ENCODE peak calls at places on chromosomes 7 and 10, in nine cellular contexts. O is right cardiac atrium; C is Peyer's patch; P is CD4-positive, alpha-beta memory T cell; I is fibroblast of lung; U is CD8-positive, alpha-beta T cell; J is lung; W is brain microvascular endothelial cell; T is cardiac fibroblast. V is an unnamed sample.

GRCh38 chr7:463362-464176 is 56.1 kb downstream of the PDGFA start:
- DNase-seq in O (no peak), I (no peak), W (no peak), P (no peak), T (no peak), J (no peak), C (peak), U (no peak), V (no peak)

GRCh38 chr10:79129361-79129997 is 60.7 kb downstream of the ZMIZ1 start:
- DNase-seq in O (peak), U (no peak), P (no peak), J (no peak), W (peak), T (peak), C (no peak), I (peak), V (no peak)

GRCh38 chr7:3000566-3000965 is 43.1 kb downstream of the CARD11 start:
- DNase-seq in O (no peak), C (no peak), T (no peak), I (no peak), W (no peak), J (no peak), P (no peak), U (no peak), V (no peak)

GRCh38 chr7:21028990-21029337 is 242.3 kb upstream of the SP8 start:
- DNase-seq in O (no peak), C (no peak), U (no peak), T (no peak), W (no peak), J (no peak), P (no peak), I (no peak), V (no peak)

GRCh38 chr7:104926189-104926904 is 87.7 kb upstream of the KMT2E start:
- DNase-seq in U (no peak), O (no peak), W (no peak), T (no peak), C (no peak), J (no peak), I (no peak), P (no peak), V (no peak)

GRCh38 chr7:92731327-92732063 is 104.9 kb downstream of the CDK6 start:
- DNase-seq in W (no peak), P (no peak), J (no peak), T (peak), O (no peak), U (no peak), I (peak), C (no peak), V (no peak)

GRCh38 chr7:72925546-72926120 is 738 bp downstream of the POM121 start:
- DNase-seq in W (no peak), C (no peak), I (peak), U (no peak), P (peak), O (no peak), J (no peak), T (peak), V (no peak)

GRCh38 chr10:133242611-133243356 is 5.1 kb downstream of the VENTX start:
- DNase-seq in T (peak), U (no peak), P (no peak), W (no peak), J (no peak), O (no peak), C (no peak), I (no peak), V (no peak)

GRCh38 chr7:35465791-35466336 is 212.0 kb upstream of the TBX20 start:
- DNase-seq in U (no peak), O (peak), W (no peak), I (no peak), T (no peak), C (no peak), J (peak), P (no peak), V (no peak)

GRCh38 chr10:80412521-80412920 is 4.2 kb downstream of the PRXL2A start:
- DNase-seq in T (no peak), P (no peak), J (no peak), U (no peak), W (no peak), C (no peak), O (no peak), I (no peak), V (no peak)

GRCh38 chr10:80414126-80414898 is 6.0 kb downstream of the PRXL2A start:
- DNase-seq in T (no peak), P (no peak), W (no peak), I (no peak), J (no peak), C (no peak), O (no peak), U (no peak), V (no peak)

GRCh38 chr10:80413152-80413996 is 5.0 kb downstream of the PRXL2A start:
- DNase-seq in C (no peak), J (no peak), T (peak), I (peak), O (peak), P (no peak), U (no peak), W (peak), V (no peak)

GRCh38 chr10:80415734-80416281 is 7.5 kb downstream of the PRXL2A start:
- DNase-seq in U (no peak), C (no peak), I (no peak), J (no peak), O (no peak), P (no peak), T (no peak), W (no peak), V (no peak)

GRCh38 chr10:80416401-80417098 is 8.2 kb downstream of the PRXL2A start:
- DNase-seq in J (no peak), O (peak), C (no peak), P (no peak), W (peak), U (no peak), T (peak), I (peak), V (peak)
- H3K4me3 ChIP-seq in J (no peak), O (no peak), C (no peak), P (no peak), W (no peak), U (no peak), T (no peak), I (no peak), V (no peak)

GRCh38 chr10:122164815-122165491 is 106.1 kb upstream of the BTBD16 start:
- DNase-seq in J (no peak), O (no peak), W (no peak), U (no peak), P (no peak), I (no peak), T (no peak), C (no peak), V (no peak)
- H3K4me3 ChIP-seq in J (no peak), O (no peak), W (no peak), U (no peak), P (no peak), I (no peak), T (no peak), C (no peak), V (no peak)

GRCh38 chr10:68135922-68136718 is 26.8 kb downstream of the MYPN start:
- DNase-seq in U (no peak), P (no peak), J (no peak), T (peak), W (peak), I (peak), O (no peak), C (no peak), V (peak)
- H3K4me3 ChIP-seq in U (no peak), P (no peak), J (no peak), T (peak), W (peak), I (no peak), O (no peak), C (no peak), V (no peak)

GRCh38 chr7:41882745-41883527 is 180.0 kb upstream of the INHBA start:
- DNase-seq in P (no peak), T (no peak), I (no peak), O (no peak), C (no peak), W (no peak), U (no peak), J (no peak), V (no peak)
- H3K4me3 ChIP-seq in P (no peak), T (no peak), I (no peak), O (no peak), C (no peak), W (no peak), U (no peak), J (no peak), V (no peak)

GRCh38 chr7:129828078-129828762 is 124.5 kb downstream of the UBE2H start:
- DNase-seq in P (no peak), C (no peak), O (no peak), W (no peak), T (no peak), J (no peak), I (no peak), U (no peak), V (no peak)

GRCh38 chr7:129830949-129831348 is 121.8 kb downstream of the UBE2H start:
- DNase-seq in T (no peak), U (no peak), W (no peak), P (no peak), J (no peak), C (no peak), I (peak), O (no peak), V (no peak)

GRCh38 chr7:129831424-129832058 is 121.2 kb downstream of the UBE2H start:
- DNase-seq in T (peak), U (no peak), J (no peak), I (peak), P (no peak), W (peak), C (no peak), O (no peak), V (peak)

GRCh38 chr7:129828989-129829676 is 123.6 kb downstream of the UBE2H start:
- DNase-seq in U (no peak), O (no peak), T (no peak), P (no peak), J (no peak), W (no peak), I (no peak), C (no peak), V (no peak)

GRCh38 chr7:129829677-129830631 is 122.8 kb downstream of the UBE2H start:
- DNase-seq in P (peak), T (peak), U (peak), C (peak), W (peak), J (peak), I (peak), O (peak), V (peak)
- H3K4me3 ChIP-seq in P (no peak), T (peak), U (no peak), C (no peak), W (peak), J (no peak), I (peak), O (no peak), V (no peak)

GRCh38 chr10:62561151-62561550 is 187.0 kb downstream of the ZNF365 start:
- DNase-seq in C (no peak), P (no peak), T (peak), O (no peak), J (no peak), I (peak), W (no peak), U (no peak), V (no peak)
- H3K4me3 ChIP-seq in C (no peak), P (no peak), T (no peak), O (no peak), J (no peak), I (no peak), W (no peak), U (no peak), V (no peak)

DNA sequence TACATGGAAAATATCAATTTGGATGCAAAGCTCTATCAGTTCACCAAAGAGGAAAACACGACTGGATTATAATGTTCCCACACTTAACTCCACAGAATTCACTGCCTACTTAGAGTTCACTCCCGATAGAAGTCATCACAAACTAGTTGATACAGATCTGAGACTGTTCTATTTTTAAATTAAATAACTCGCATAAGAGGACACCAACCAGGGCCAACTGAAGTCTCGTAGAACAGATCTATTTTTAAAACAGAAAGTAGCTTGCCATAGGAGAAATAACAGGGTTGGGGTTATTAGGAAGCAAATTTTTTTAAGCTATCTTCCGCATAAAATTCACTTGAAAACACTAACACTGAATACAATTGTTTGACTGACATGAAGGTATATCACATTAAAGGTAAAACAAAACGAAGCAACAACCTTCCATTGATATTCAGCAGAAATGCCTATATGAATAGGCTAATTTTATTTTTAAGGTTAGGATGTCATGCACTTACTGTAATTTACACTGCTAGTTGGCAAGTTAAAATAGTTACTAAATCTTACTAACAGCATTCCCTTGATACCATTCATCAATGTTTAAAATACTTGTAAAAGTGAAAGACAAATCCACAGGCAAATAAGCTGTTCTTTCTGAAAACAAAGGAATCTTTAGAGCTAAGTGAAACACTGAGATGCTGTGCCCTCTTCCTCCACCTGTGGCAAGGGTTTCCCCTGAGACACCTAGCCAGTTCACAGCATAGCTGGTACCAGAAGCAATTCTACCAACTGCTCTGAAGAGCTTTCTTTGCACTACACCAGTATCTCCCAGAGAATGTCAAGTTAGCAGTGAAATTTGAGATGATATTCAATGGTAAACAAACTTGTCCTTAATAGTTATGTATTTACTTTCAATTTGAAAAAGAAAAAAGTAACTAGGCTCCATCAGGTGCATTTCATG is 186.7 kb upstream of the ANK3 start:
- DNase-seq in T (no peak), W (no peak), C (no peak), U (no peak), I (no peak), O (no peak), J (no peak), P (no peak), V (no peak)
- H3K4me3 ChIP-seq in T (no peak), W (no peak), C (peak), U (no peak), I (no peak), O (peak), J (no peak), P (no peak), V (no peak)

DNA sequence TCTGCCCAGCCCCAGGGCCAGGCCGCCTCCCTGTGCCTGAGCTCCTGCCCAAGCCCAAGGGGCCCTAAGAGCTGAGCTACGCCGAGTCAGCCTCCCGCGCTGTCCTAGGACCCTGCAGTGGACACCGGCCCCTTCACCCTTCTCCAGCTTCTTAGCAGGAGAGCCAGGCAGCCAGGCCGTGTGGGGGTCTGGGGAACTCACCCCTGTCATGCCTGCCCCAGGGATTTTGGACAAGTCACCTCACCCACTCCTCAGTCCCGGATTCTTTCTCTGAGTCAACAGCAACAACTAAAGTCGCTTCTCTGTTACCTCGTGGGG is 79.3 kb downstream of the MKI67 start:
- DNase-seq in I (no peak), U (no peak), C (no peak), O (no peak), P (no peak), T (no peak), J (no peak), W (no peak), V (no peak)
- H3K4me3 ChIP-seq in I (no peak), U (peak), C (peak), O (no peak), P (peak), T (no peak), J (no peak), W (no peak), V (no peak)